ENCODE peak calls at places on chromosomes 7 and 10, in ten cellular contexts. G, O, J, L, Y, S, K, U, Z and V are unnamed samples.
A peak's percentile ranks its signal among the peaks of the same experiment; 100 is the strongest.

GRCh38 chr10:97498841-97499560 is at the start of gene UBTD1:
- DNase-seq in G (peak; percentile 43), O (no peak), J (no peak), L (peak; percentile 39), Y (peak; percentile 66), S (peak; percentile 28), K (peak; percentile 67), U (peak; percentile 31), Z (peak; percentile 75), V (peak; percentile 84)

GRCh38 chr10:79239275-79239779 is 107.9 kb upstream of the PPIF start:
- DNase-seq in G (no peak), O (no peak), J (peak; percentile 83), L (no peak), Y (no peak), S (peak; percentile 67), K (peak; percentile 67), U (no peak), Z (peak; percentile 50), V (peak; percentile 89)

GRCh38 chr7:132115028-132115427 is 461.2 kb downstream of the PLXNA4 start:
- DNase-seq in G (no peak), O (no peak), J (no peak), L (no peak), Y (no peak), S (no peak), K (no peak), U (no peak), Z (no peak), V (no peak)

GRCh38 chr10:61750943-61751471 is 88.3 kb downstream of the CABCOCO1 start:
- DNase-seq in G (peak; percentile 88), O (no peak), J (peak; percentile 86), L (peak; percentile 84), Y (peak; percentile 58), S (peak; percentile 86), K (peak; percentile 79), U (no peak), Z (peak; percentile 20), V (no peak)

GRCh38 chr10:49407552-49408137 is 11.8 kb upstream of the DRGX start:
- DNase-seq in G (peak; percentile 75), O (peak; percentile 51), J (peak; percentile 87), L (peak; percentile 81), Y (peak; percentile 62), S (peak; percentile 82), K (peak; percentile 91), U (peak; percentile 82), Z (peak; percentile 83), V (no peak)

GRCh38 chr7:158786898-158787297 is 42.4 kb downstream of the ESYT2 start:
- DNase-seq in G (no peak), O (no peak), J (no peak), L (no peak), Y (no peak), S (no peak), K (no peak), U (no peak), Z (no peak), V (no peak)

GRCh38 chr10:46329690-46330016 is 42.9 kb downstream of the ANTXRL start:
- DNase-seq in G (no peak), O (no peak), J (no peak), L (no peak), Y (no peak), S (no peak), K (peak; percentile 20), U (no peak), Z (no peak), V (no peak)

GRCh38 chr7:75565129-75565528 is 73.0 kb downstream of the SPDYE5 start:
- DNase-seq in G (no peak), O (peak; percentile 25), J (no peak), L (peak; percentile 45), Y (peak; percentile 96), S (no peak), K (peak; percentile 8), U (peak; percentile 87), Z (peak; percentile 56), V (no peak)

GRCh38 chr7:157656195-157656769 is 319.5 kb downstream of the DNAJB6 start:
- DNase-seq in G (no peak), O (no peak), J (peak; percentile 63), L (no peak), Y (no peak), S (no peak), K (no peak), U (no peak), Z (peak; percentile 73), V (no peak)

GRCh38 chr7:159107052-159107892 is 37.4 kb downstream of the VIPR2 start:
- DNase-seq in G (no peak), O (no peak), J (peak; percentile 59), L (no peak), Y (no peak), S (no peak), K (no peak), U (no peak), Z (no peak), V (peak; percentile 50)

GRCh38 chr10:13272164-13272571 is 27.7 kb downstream of the PHYH start:
- DNase-seq in G (peak; percentile 12), O (no peak), J (no peak), L (no peak), Y (no peak), S (no peak), K (peak; percentile 48), U (peak; percentile 39), Z (peak; percentile 29), V (peak; percentile 71)

GRCh38 chr7:68434857-68435256 is 1163.4 kb upstream of the AUTS2 start:
- DNase-seq in G (no peak), O (no peak), J (no peak), L (no peak), Y (no peak), S (no peak), K (no peak), U (no peak), Z (no peak), V (no peak)

GRCh38 chr7:73717991-73718405 is 1.5 kb downstream of the STX1A start:
- DNase-seq in G (peak; percentile 56), O (peak; percentile 68), J (peak; percentile 83), L (no peak), Y (peak; percentile 97), S (no peak), K (no peak), U (no peak), Z (no peak), V (no peak)

GRCh38 chr10:5765617-5766016 is 47.6 kb downstream of the GDI2 start:
- DNase-seq in G (no peak), O (no peak), J (no peak), L (no peak), Y (no peak), S (no peak), K (no peak), U (no peak), Z (no peak), V (no peak)

GRCh38 chr10:60526024-60526585 is 136.4 kb upstream of the ANK3 start:
- DNase-seq in G (no peak), O (no peak), J (no peak), L (no peak), Y (no peak), S (no peak), K (no peak), U (no peak), Z (no peak), V (no peak)

GRCh38 chr7:105429746-105430612 is 41.3 kb upstream of the SRPK2 start:
- DNase-seq in G (peak; percentile 53), O (peak; percentile 55), J (no peak), L (peak; percentile 68), Y (peak; percentile 83), S (peak; percentile 41), K (peak; percentile 61), U (peak; percentile 59), Z (peak; percentile 55), V (no peak)

GRCh38 chr7:30633223-30633622 is 38.5 kb downstream of the GARS1 start:
- DNase-seq in G (no peak), O (no peak), J (no peak), L (no peak), Y (no peak), S (no peak), K (no peak), U (no peak), Z (no peak), V (no peak)

GRCh38 chr7:158327571-158328180 is 259.9 kb downstream of the PTPRN2 start:
- DNase-seq in G (no peak), O (no peak), J (peak; percentile 40), L (no peak), Y (no peak), S (no peak), K (no peak), U (no peak), Z (no peak), V (no peak)

GRCh38 chr10:72146559-72147323 is 58.4 kb upstream of the SPOCK2 start:
- DNase-seq in G (no peak), O (no peak), J (no peak), L (no peak), Y (no peak), S (no peak), K (no peak), U (no peak), Z (no peak), V (no peak)
- TF ChIP-seq POLR2AphosphoS5 in G (no peak), O (no peak), J (no peak), L (no peak), Y (no peak), S (no peak), K (no peak), U (no peak), Z (no peak), V (no peak)

DNA sequence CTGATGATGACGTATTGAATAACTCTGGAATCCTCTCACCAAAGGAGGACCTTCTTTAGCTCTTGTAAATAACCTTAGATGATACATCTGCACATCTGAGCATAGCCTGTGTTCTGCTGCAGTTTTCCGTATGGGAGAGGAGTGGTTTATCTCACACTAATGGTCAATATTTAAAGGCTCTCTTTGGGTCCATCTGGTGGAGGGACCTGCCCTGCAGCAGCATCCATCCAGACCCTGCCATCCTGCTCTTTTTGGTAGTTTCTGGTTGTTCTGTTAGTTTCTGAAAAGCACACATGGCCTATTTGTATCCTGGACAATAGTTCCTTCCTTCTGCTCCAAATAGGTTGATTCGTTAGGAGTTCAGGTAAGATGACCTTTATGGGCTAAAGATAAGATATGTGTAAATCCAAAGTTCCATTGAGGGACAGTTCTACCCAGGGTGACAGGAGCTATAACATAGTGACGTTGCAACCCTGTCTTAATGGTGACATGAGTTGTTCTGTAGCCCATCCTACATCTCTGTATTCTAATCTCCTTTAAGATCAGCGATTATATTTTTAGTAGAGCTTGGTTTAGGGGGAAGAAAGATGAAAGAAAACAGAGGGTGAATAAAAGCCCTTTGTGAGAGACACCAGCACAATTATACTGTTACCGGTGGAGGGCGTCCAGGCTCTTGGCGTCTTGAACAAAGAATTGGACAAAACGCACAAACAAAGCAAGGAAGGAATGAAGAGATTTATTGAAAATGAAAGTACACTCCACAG is 60.0 kb upstream of the KLF14 start:
- DNase-seq in G (no peak), O (no peak), J (no peak), L (no peak), Y (peak; percentile 6), S (no peak), K (peak; percentile 43), U (no peak), Z (no peak), V (no peak)
- TF ChIP-seq CTCF in G (no peak), O (peak; percentile 32), J (no peak), L (no peak), Y (no peak), S (peak; percentile 46), K (peak; percentile 31), U (no peak), Z (no peak), V (no peak)

GRCh38 chr7:130912910-130913720 is 179.1 kb upstream of the KLF14 start:
- DNase-seq in G (peak; percentile 79), O (peak; percentile 100), J (peak; percentile 91), L (peak; percentile 67), Y (peak; percentile 97), S (no peak), K (no peak), U (no peak), Z (no peak), V (peak; percentile 86)
- TF ChIP-seq POLR2AphosphoS5 in G (peak; percentile 76), O (peak; percentile 1), J (no peak), L (peak; percentile 78), Y (peak; percentile 97), S (no peak), K (no peak), U (no peak), Z (peak; percentile 94), V (no peak)

GRCh38 chr7:138726288-138726687 is 25.1 kb upstream of the SVOPL start:
- DNase-seq in G (no peak), O (no peak), J (no peak), L (no peak), Y (no peak), S (peak; percentile 32), K (peak; percentile 56), U (no peak), Z (peak; percentile 39), V (no peak)
- TF ChIP-seq CTCF in G (no peak), O (no peak), J (no peak), L (no peak), Y (no peak), S (peak; percentile 58), K (peak; percentile 58), U (no peak), Z (no peak), V (no peak)